ENCODE peak calls at places on chromosomes 7 and 10, in six cellular contexts. E is substantia nigra, G is GM13977, T is left cardiac atrium, A is NCI-H2107, B is tibial artery. Q is an unnamed sample.

GRCh38 chr7:45917658-45918057 is 3.4 kb downstream of the IGFBP3 start:
- DNase-seq in B (peak), G (peak), T (peak), E (peak), A (peak), Q (peak)

GRCh38 chr10:101453318-101453717 is 99.4 kb downstream of the BTRC start:
- DNase-seq in A (no peak), T (no peak), B (no peak), E (no peak), G (no peak), Q (no peak)

GRCh38 chr7:5408777-5409176 is 14.9 kb downstream of the TNRC18 start:
- DNase-seq in A (no peak), B (no peak), G (no peak), E (no peak), T (no peak), Q (no peak)

GRCh38 chr7:126026421-126027088 is 1096.9 kb upstream of the POT1 start:
- DNase-seq in B (no peak), T (no peak), G (no peak), E (no peak), A (peak), Q (peak)

GRCh38 chr7:6442114-6442513 is 5.6 kb downstream of the DAGLB start:
- DNase-seq in A (no peak), B (no peak), E (no peak), G (no peak), T (no peak), Q (no peak)

GRCh38 chr7:119270045-119270464 is 1002.9 kb upstream of the KCND2 start:
- DNase-seq in E (peak), B (peak), T (no peak), G (peak), A (peak), Q (no peak)

GRCh38 chr10:124532106-124532641 is 70.6 kb downstream of the LHPP start:
- DNase-seq in T (no peak), G (peak), A (no peak), B (no peak), E (no peak), Q (no peak)

GRCh38 chr7:47724335-47724982 is 142.5 kb upstream of the TNS3 start:
- DNase-seq in B (no peak), T (no peak), G (no peak), E (no peak), A (no peak), Q (no peak)

GRCh38 chr7:17952387-17952786 is 12.1 kb upstream of the SNX13 start:
- DNase-seq in A (no peak), T (no peak), E (no peak), G (peak), B (no peak), Q (no peak)

GRCh38 chr10:74145133-74145532 is 5.5 kb downstream of the AP3M1 start:
- DNase-seq in T (no peak), A (no peak), G (no peak), E (no peak), B (no peak), Q (no peak)

GRCh38 chr10:69057261-69057950 is 30.5 kb upstream of the SRGN start:
- DNase-seq in E (peak), A (no peak), B (peak), G (no peak), T (no peak), Q (no peak)

GRCh38 chr10:47364911-47365310 is 16.7 kb downstream of the RBP3 start:
- DNase-seq in T (no peak), G (no peak), B (no peak), E (no peak), A (no peak), Q (no peak)